ENCODE peak calls at places on chromosomes 5 and 9, in seven cellular contexts. B is SK-N-SH; K is ovary; I is left lung; A is pancreas; T is cardiac muscle cell; W is CD8-positive, alpha-beta T cell. G is an unnamed sample. For H3K4me1, the result is how much of the 10 kb centered on the place peaks cover.

GRCh38 chr5:153402550-153402949 is 87.9 kb upstream of the GRIA1 start:
- DNase-seq in T (no peak), I (no peak), K (no peak), W (no peak), B (no peak), A (no peak), G (no peak)

GRCh38 chr9:121200346-121200745 is 1.3 kb downstream of the RAB14 start:
- DNase-seq in I (no peak), W (no peak), T (no peak), B (no peak), A (no peak), K (no peak), G (no peak)

GRCh38 chr9:74642376-74642775 is 145.2 kb downstream of the RORB start:
- DNase-seq in I (peak), A (no peak), K (no peak), W (no peak), B (no peak), T (no peak), G (no peak)

GRCh38 chr9:35569206-35569605 is 35.9 kb upstream of the TESK1 start:
- DNase-seq in A (no peak), T (no peak), W (no peak), I (no peak), B (no peak), K (no peak), G (no peak)

GRCh38 chr9:109428854-109429253 is 69.3 kb downstream of the PTPN3 start:
- DNase-seq in A (no peak), T (no peak), K (no peak), W (no peak), I (no peak), B (no peak), G (no peak)

GRCh38 chr5:35183243-35183955 is 46.9 kb downstream of the PRLR start:
- DNase-seq in K (peak), T (peak), A (no peak), W (no peak), B (peak), I (no peak), G (peak)

GRCh38 chr9:12963537-12963936 is 188.7 kb downstream of the LURAP1L start:
- DNase-seq in B (no peak), I (no peak), T (no peak), W (no peak), A (no peak), K (no peak), G (no peak)

GRCh38 chr5:95959051-95959963 is 2.3 kb downstream of the ELL2 start:
- DNase-seq in B (no peak), A (no peak), T (no peak), I (no peak), K (no peak), W (no peak), G (peak)

GRCh38 chr5:36887532-36887931 is 11.0 kb downstream of the NIPBL start:
- DNase-seq in I (no peak), T (no peak), B (no peak), A (no peak), W (no peak), K (no peak), G (no peak)

GRCh38 chr9:98709968-98710965 is 1.5 kb upstream of the GABBR2 start:
- DNase-seq in A (no peak), I (no peak), K (no peak), T (peak), W (no peak), B (no peak), G (no peak)

GRCh38 chr5:136070486-136071285 is 41.9 kb downstream of the TGFBI start:
- DNase-seq in K (no peak), A (no peak), B (no peak), T (no peak), W (no peak), I (no peak), G (no peak)

GRCh38 chr9:136095028-136095494 is at the start of gene NACC2:
- DNase-seq in T (peak), B (peak), W (no peak), A (peak), K (peak), I (peak), G (no peak)
- H3K4me3 ChIP-seq in T (peak), B (peak), W (peak), A (peak), K (peak), I (peak), G (peak)

GRCh38 chr9:134328341-134328840 is 2.1 kb downstream of the RXRA start:
- DNase-seq in T (no peak), B (no peak), W (no peak), K (no peak), A (no peak), I (no peak), G (no peak)
- H3K27ac ChIP-seq in T (peak), B (no peak), W (no peak), K (peak), A (peak), I (peak), G (no peak)

DNA sequence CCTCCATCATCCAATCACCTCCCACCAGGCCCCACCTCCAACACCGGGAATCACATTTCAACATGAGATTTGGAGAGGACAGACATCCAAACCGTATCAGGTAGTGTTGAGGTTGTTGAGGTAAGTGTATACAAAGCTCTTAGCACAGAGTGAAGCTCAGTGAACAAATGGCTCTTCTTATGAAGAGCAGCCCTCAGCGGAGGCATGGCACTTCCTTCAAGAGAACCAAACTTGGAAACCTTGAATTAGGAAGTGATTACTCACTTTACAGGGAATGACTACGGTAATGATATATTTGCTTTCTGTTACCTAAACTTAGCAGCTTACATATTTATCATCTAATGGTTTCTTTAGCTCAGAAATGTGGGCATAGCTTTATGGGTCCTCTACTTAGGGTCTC is 92.8 kb downstream of the IQGAP2 start:
- DNase-seq in K (no peak), B (no peak), W (no peak), T (no peak), A (no peak), I (no peak), G (no peak)
- H3K4me1 ChIP-seq in K (under half), B (under half), W (under half), T (under half), A (under half), I (under half), G (under half)

GRCh38 chr5:74476197-74477081 is 164.1 kb downstream of the ENC1 start:
- DNase-seq in T (no peak), K (no peak), A (no peak), B (peak), W (no peak), I (no peak), G (no peak)
- H3K4me3 ChIP-seq in T (no peak), K (no peak), A (no peak), B (no peak), W (no peak), I (no peak), G (no peak)

GRCh38 chr5:80208337-80208736 is 47.5 kb downstream of the SERINC5 start:
- DNase-seq in I (no peak), T (no peak), W (no peak), A (no peak), K (no peak), B (no peak), G (no peak)

GRCh38 chr5:80210014-80210413 is 45.8 kb downstream of the SERINC5 start:
- DNase-seq in B (no peak), A (no peak), K (no peak), T (no peak), W (no peak), I (no peak), G (no peak)

GRCh38 chr5:80206282-80206681 is 49.6 kb downstream of the SERINC5 start:
- DNase-seq in B (no peak), A (no peak), T (peak), I (no peak), K (no peak), W (no peak), G (no peak)

GRCh38 chr5:80204808-80205614 is 50.8 kb downstream of the SERINC5 start:
- DNase-seq in K (peak), I (no peak), A (peak), T (peak), W (no peak), B (peak), G (no peak)

DNA sequence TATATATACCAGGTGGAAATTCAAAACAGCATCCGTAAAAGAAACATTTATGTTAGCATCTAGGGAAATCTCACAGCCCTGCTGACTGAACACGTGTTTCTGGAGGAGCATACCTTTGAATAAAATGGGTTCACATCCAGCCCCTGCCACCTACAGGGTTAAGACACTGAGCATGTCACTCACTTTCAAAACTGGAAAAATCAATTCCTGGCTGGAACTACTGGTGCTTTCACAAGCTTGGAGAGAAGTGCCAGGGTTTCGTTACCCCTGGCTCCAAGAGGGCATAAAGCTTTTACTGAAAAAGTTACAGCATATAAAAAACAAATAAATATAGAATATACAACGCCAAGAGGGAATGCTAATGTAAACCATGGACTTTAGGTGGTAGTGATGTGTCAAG is 48.0 kb downstream of the SERINC5 start:
- DNase-seq in I (no peak), W (no peak), T (no peak), K (no peak), A (no peak), B (no peak), G (no peak)
- H3K27ac ChIP-seq in I (no peak), W (no peak), T (peak), K (no peak), A (no peak), B (no peak), G (no peak)

GRCh38 chr5:32578764-32579163 is 6.6 kb upstream of the SUB1 start:
- DNase-seq in K (no peak), B (no peak), I (no peak), T (no peak), W (no peak), A (no peak), G (no peak)

GRCh38 chr5:32581010-32581785 is 4.2 kb upstream of the SUB1 start:
- DNase-seq in W (no peak), B (no peak), A (no peak), I (no peak), K (no peak), T (no peak), G (no peak)

GRCh38 chr5:32583582-32584232 is 1.6 kb upstream of the SUB1 start:
- DNase-seq in W (no peak), B (no peak), T (no peak), K (no peak), A (no peak), I (no peak), G (peak)

GRCh38 chr5:32574540-32575175 is 10.7 kb upstream of the SUB1 start:
- DNase-seq in W (no peak), B (no peak), I (no peak), K (no peak), A (no peak), T (no peak), G (no peak)

DNA sequence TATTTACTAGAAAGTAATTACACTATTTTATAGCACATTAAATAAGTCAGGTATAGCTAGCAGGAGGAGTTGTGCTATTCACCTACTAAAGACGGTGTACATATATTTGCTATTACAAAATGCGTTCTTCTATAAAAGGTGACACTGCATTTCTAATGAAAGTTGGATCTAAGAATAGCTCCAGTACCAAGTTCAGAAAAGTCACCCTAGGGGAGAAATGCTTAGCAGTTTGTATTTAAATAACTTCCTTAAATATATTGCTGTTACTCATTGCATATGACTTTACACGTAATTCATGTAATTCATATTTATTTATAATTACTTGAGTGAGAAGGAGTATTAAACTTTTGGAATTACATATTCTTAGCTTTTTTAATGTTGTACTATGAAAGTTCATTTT is 7.0 kb upstream of the SUB1 start:
- DNase-seq in A (no peak), I (no peak), W (no peak), B (no peak), K (no peak), T (no peak), G (no peak)
- H3K4me1 ChIP-seq in A (under half), I (under half), W (under half), B (under half), K (under half), T (under half), G (under half)

GRCh38 chr9:95495529-95495928 is 21.2 kb downstream of the PTCH1 start:
- DNase-seq in T (no peak), K (no peak), I (no peak), W (no peak), B (no peak), A (no peak), G (no peak)
- H3K4me3 ChIP-seq in T (no peak), K (no peak), I (no peak), W (peak), B (no peak), A (no peak), G (peak)

GRCh38 chr5:62142351-62142750 is 163.7 kb upstream of the KIF2A start:
- DNase-seq in W (no peak), B (no peak), I (no peak), A (no peak), T (no peak), K (no peak), G (no peak)

GRCh38 chr5:62139741-62140140 is 166.3 kb upstream of the KIF2A start:
- DNase-seq in A (no peak), I (no peak), T (no peak), K (no peak), W (no peak), B (no peak), G (no peak)

GRCh38 chr5:62149894-62150293 is 156.1 kb upstream of the KIF2A start:
- DNase-seq in T (no peak), A (no peak), I (no peak), W (no peak), K (no peak), B (no peak), G (no peak)

GRCh38 chr5:62143268-62144229 is 162.5 kb upstream of the KIF2A start:
- DNase-seq in T (peak), B (peak), I (no peak), A (no peak), W (no peak), K (no peak), G (no peak)

GRCh38 chr5:62144395-62145022 is 161.5 kb upstream of the KIF2A start:
- DNase-seq in A (no peak), T (no peak), K (no peak), B (no peak), W (no peak), I (no peak), G (no peak)
- H3K27ac ChIP-seq in A (no peak), T (no peak), K (no peak), B (no peak), W (no peak), I (no peak), G (no peak)

GRCh38 chr9:136010176-136010575 is 49.0 kb upstream of the UBAC1 start:
- DNase-seq in T (no peak), K (no peak), B (no peak), W (no peak), A (no peak), I (no peak), G (no peak)
- H3K4me1 ChIP-seq in T (under half), K (under half), B (under half), W (under half), A (under half), I (half or more), G (under half)

DNA sequence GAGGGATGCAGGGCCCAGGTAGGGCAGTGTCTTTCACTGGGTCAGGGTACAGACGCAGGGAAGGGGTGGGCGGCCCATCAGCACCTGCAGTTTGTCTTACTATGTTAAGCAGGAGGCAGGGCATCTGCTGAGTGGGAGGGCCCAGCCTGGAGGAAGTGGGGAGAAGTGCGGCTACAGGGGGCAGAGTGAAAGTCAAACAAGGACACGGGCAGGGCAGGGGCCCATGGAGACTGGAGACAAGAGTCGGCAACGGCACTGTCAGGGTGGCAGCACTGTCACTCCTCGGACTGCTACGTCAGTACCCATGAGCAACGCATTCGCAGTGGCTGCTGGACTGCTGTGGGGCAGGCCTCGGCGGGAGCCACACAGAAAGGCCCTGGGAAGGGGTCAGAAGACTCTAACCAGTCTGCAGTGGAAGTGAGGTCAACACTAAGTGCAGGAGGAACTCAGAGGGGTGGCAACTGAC is 19.7 kb downstream of the CAMSAP1 start:
- DNase-seq in A (no peak), W (peak), B (no peak), K (no peak), T (no peak), I (no peak), G (peak)
- H3K4me3 ChIP-seq in A (no peak), W (peak), B (no peak), K (no peak), T (no peak), I (no peak), G (peak)